ENCODE peak calls at places on chromosomes 16 and 17, in six cellular contexts. One of them, this sample, is unnamed.

GRCh38 chr16:81421126-81421525 is 23.5 kb upstream of the CMIP start:
- DNase-seq in cardiac fibroblast: no peak
- DNase-seq in osteocyte: no peak
- DNase-seq in NCI-H524 treated with DMSO at 0.1 percent for 48 hours: no peak
- DNase-seq in kidney epithelial cell: no peak
- DNase-seq in WTC11: no peak
- DNase-seq in this sample: no peak

GRCh38 chr16:61892531-61892930 is 143.7 kb downstream of the CDH8 start:
- DNase-seq in cardiac fibroblast: no peak
- DNase-seq in osteocyte: no peak
- DNase-seq in NCI-H524 treated with DMSO at 0.1 percent for 48 hours: no peak
- DNase-seq in kidney epithelial cell: no peak
- DNase-seq in WTC11: no peak
- DNase-seq in this sample: no peak

GRCh38 chr17:30318190-30318589 is 15.7 kb downstream of the TMIGD1 start:
- DNase-seq in cardiac fibroblast: no peak
- DNase-seq in osteocyte: peak
- DNase-seq in NCI-H524 treated with DMSO at 0.1 percent for 48 hours: no peak
- DNase-seq in kidney epithelial cell: no peak
- DNase-seq in WTC11: no peak
- DNase-seq in this sample: no peak

GRCh38 chr17:29138184-29138955 is 41.8 kb downstream of the MYO18A start:
- DNase-seq in cardiac fibroblast: no peak
- DNase-seq in osteocyte: no peak
- DNase-seq in NCI-H524 treated with DMSO at 0.1 percent for 48 hours: no peak
- DNase-seq in kidney epithelial cell: peak
- DNase-seq in WTC11: no peak
- DNase-seq in this sample: peak

GRCh38 chr17:4487820-4488716 is 10.6 kb upstream of the SPNS2 start:
- DNase-seq in cardiac fibroblast: no peak
- DNase-seq in osteocyte: no peak
- DNase-seq in NCI-H524 treated with DMSO at 0.1 percent for 48 hours: no peak
- DNase-seq in kidney epithelial cell: no peak
- DNase-seq in WTC11: no peak
- DNase-seq in this sample: no peak

GRCh38 chr16:22014271-22014873 is 6.5 kb downstream of the MOSMO start:
- DNase-seq in cardiac fibroblast: no peak
- DNase-seq in osteocyte: no peak
- DNase-seq in NCI-H524 treated with DMSO at 0.1 percent for 48 hours: no peak
- DNase-seq in kidney epithelial cell: no peak
- DNase-seq in WTC11: no peak
- DNase-seq in this sample: no peak

GRCh38 chr16:7914738-7915137 is 582.1 kb downstream of the RBFOX1 start:
- DNase-seq in cardiac fibroblast: no peak
- DNase-seq in osteocyte: no peak
- DNase-seq in NCI-H524 treated with DMSO at 0.1 percent for 48 hours: no peak
- DNase-seq in kidney epithelial cell: no peak
- DNase-seq in WTC11: no peak
- DNase-seq in this sample: no peak

GRCh38 chr17:63240106-63240505 is 206.0 kb downstream of the CYB561 start:
- DNase-seq in cardiac fibroblast: no peak
- DNase-seq in osteocyte: no peak
- DNase-seq in NCI-H524 treated with DMSO at 0.1 percent for 48 hours: no peak
- DNase-seq in kidney epithelial cell: no peak
- DNase-seq in WTC11: no peak
- DNase-seq in this sample: no peak

GRCh38 chr16:63135069-63135468 is 1098.8 kb upstream of the CDH8 start:
- DNase-seq in cardiac fibroblast: no peak
- DNase-seq in osteocyte: no peak
- DNase-seq in NCI-H524 treated with DMSO at 0.1 percent for 48 hours: no peak
- DNase-seq in kidney epithelial cell: no peak
- DNase-seq in WTC11: no peak
- DNase-seq in this sample: no peak

GRCh38 chr16:1941924-1942809 is 832 bp downstream of the MSRB1 start:
- DNase-seq in cardiac fibroblast: peak
- DNase-seq in osteocyte: no peak
- DNase-seq in NCI-H524 treated with DMSO at 0.1 percent for 48 hours: no peak
- DNase-seq in kidney epithelial cell: no peak
- DNase-seq in WTC11: no peak
- DNase-seq in this sample: no peak

GRCh38 chr16:9499921-9500593 is 408.6 kb downstream of the HAPSTR1 start:
- DNase-seq in cardiac fibroblast: no peak
- DNase-seq in osteocyte: no peak
- DNase-seq in NCI-H524 treated with DMSO at 0.1 percent for 48 hours: peak
- DNase-seq in kidney epithelial cell: no peak
- DNase-seq in WTC11: peak
- DNase-seq in this sample: no peak

GRCh38 chr16:89506791-89507191 is 1.4 kb upstream of the SPG7 start:
- DNase-seq in cardiac fibroblast: no peak
- DNase-seq in osteocyte: no peak
- DNase-seq in NCI-H524 treated with DMSO at 0.1 percent for 48 hours: no peak
- DNase-seq in kidney epithelial cell: no peak
- DNase-seq in WTC11: no peak
- DNase-seq in this sample: no peak

GRCh38 chr17:48497103-48497502 is 33.7 kb downstream of the HOXB1 start:
- DNase-seq in cardiac fibroblast: no peak
- DNase-seq in osteocyte: no peak
- DNase-seq in NCI-H524 treated with DMSO at 0.1 percent for 48 hours: no peak
- DNase-seq in kidney epithelial cell: no peak
- DNase-seq in WTC11: no peak
- DNase-seq in this sample: no peak

This sample was measured in GM13976.